ENCODE peak calls at places on chromosomes 12 and 14, in five cellular contexts. Q is K562, Y is GM12878, X is A549, O is H1. Z is an unnamed sample.

GRCh38 chr14:38238881-38239280 is 17.0 kb downstream of the CLEC14A start:
- DNase-seq in Q (no peak), Y (no peak), X (no peak), O (no peak), Z (no peak)

GRCh38 chr14:53663709-53664108 is 292.9 kb downstream of the BMP4 start:
- DNase-seq in Q (no peak), Y (no peak), X (peak; percentile 6), O (peak; percentile 25), Z (peak; percentile 76)

GRCh38 chr12:104423273-104423672 is 33.5 kb upstream of the CHST11 start:
- DNase-seq in Q (no peak), Y (no peak), X (no peak), O (no peak), Z (no peak)

GRCh38 chr12:59432057-59432456 is 163.8 kb upstream of the SLC16A7 start:
- DNase-seq in Q (no peak), Y (no peak), X (no peak), O (no peak), Z (no peak)

GRCh38 chr14:104819361-104819771 is 18.5 kb downstream of the ZBTB42 start:
- DNase-seq in Q (no peak), Y (no peak), X (no peak), O (no peak), Z (no peak)

GRCh38 chr12:131067993-131068942 is 114.6 kb downstream of the ADGRD1 start:
- DNase-seq in Q (no peak), Y (no peak), X (no peak), O (no peak), Z (no peak)

GRCh38 chr12:75660805-75661404 is 149.5 kb upstream of the KRR1 start:
- DNase-seq in Q (no peak), Y (no peak), X (no peak), O (no peak), Z (no peak)

GRCh38 chr14:50762931-50763300 is 68.0 kb downstream of the NIN start:
- DNase-seq in Q (no peak), Y (no peak), X (no peak), O (no peak), Z (no peak)

GRCh38 chr14:53265025-53265424 is 111.9 kb upstream of the DDHD1 start:
- DNase-seq in Q (no peak), Y (no peak), X (no peak), O (no peak), Z (no peak)

GRCh38 chr12:1834186-1834925 is 14.0 kb downstream of the LRTM2 start:
- DNase-seq in Q (no peak), Y (no peak), X (no peak), O (no peak), Z (no peak)

GRCh38 chr14:69064596-69064995 is 85.5 kb upstream of the ACTN1 start:
- DNase-seq in Q (no peak), Y (no peak), X (no peak), O (no peak), Z (peak; percentile 35)

GRCh38 chr14:103847954-103848719 is 762 bp upstream of the PPP1R13B start:
- DNase-seq in Q (peak; percentile 67), Y (no peak), X (no peak), O (no peak), Z (peak; percentile 40)

GRCh38 chr12:110733089-110733715 is 9.5 kb downstream of the PPP1CC start:
- DNase-seq in Q (no peak), Y (no peak), X (no peak), O (no peak), Z (no peak)

GRCh38 chr12:107759410-107759809 is 1.5 kb downstream of the PRDM4 start:
- DNase-seq in Q (peak; percentile 47), Y (no peak), X (peak; percentile 62), O (no peak), Z (peak; percentile 23)

GRCh38 chr14:90193925-90194324 is 62.4 kb upstream of the PSMC1 start:
- DNase-seq in Q (peak; percentile 20), Y (no peak), X (no peak), O (no peak), Z (peak; percentile 4)

GRCh38 chr12:69348162-69348938 is at the start of gene LYZ:
- DNase-seq in Q (no peak), Y (no peak), X (no peak), O (no peak), Z (peak; percentile 94)

GRCh38 chr12:49881400-49882247 is 22.1 kb downstream of the FAIM2 start:
- DNase-seq in Q (no peak), Y (no peak), X (no peak), O (no peak), Z (no peak)
- TF ChIP-seq HDAC2 in Q (no peak), Y (no peak), X (no peak), O (no peak), Z (no peak)

GRCh38 chr12:49907352-49907751 is 3.7 kb upstream of the FAIM2 start:
- DNase-seq in Q (no peak), Y (no peak), X (no peak), O (no peak), Z (no peak)

GRCh38 chr12:49909328-49909727 is 5.6 kb upstream of the FAIM2 start:
- DNase-seq in Q (no peak), Y (no peak), X (no peak), O (no peak), Z (no peak)

GRCh38 chr12:49911213-49911605 is 7.5 kb upstream of the FAIM2 start:
- DNase-seq in Q (no peak), Y (no peak), X (no peak), O (no peak), Z (no peak)

GRCh38 chr12:49910331-49911212 is 6.9 kb upstream of the FAIM2 start:
- DNase-seq in Q (no peak), Y (no peak), X (no peak), O (no peak), Z (no peak)

GRCh38 chr12:49909826-49910225 is 6.1 kb upstream of the FAIM2 start:
- DNase-seq in Q (peak; percentile 60), Y (no peak), X (no peak), O (peak; percentile 23), Z (peak; percentile 35)
- TF ChIP-seq HDAC2 in Q (no peak), Y (no peak), X (no peak), O (no peak), Z (no peak)

DNA sequence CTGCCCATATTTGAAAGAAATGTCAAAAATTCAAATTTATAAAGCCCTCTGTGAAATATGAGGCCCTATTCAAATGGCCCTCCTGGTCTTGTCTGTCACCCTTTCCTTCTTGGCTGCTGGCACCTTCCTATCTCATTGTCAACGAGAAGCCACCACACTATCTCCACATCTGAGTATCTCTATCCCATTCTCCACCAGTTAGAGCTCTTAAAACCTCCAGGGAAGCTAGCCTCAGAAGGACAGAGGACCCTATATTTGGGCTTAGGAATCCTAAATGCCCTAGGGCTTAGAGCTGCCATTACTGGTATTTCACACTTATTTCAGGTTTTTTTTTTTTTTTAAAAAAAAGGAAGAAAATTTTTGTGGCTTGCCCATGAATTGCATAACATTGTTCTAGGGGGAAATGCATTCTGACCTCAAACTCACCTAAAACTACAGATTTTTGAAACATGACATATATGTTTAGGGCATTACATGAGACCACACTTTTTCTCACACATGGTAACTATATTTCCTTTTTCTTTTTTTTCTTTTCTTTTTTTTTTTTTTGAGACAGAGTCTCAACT is 25.0 kb downstream of the SLC25A21 start:
- DNase-seq in Q (no peak), Y (no peak), X (no peak), O (no peak), Z (no peak)
- TF ChIP-seq HDAC2 in Q (no peak), Y (no peak), X (no peak), O (no peak), Z (no peak)

DNA sequence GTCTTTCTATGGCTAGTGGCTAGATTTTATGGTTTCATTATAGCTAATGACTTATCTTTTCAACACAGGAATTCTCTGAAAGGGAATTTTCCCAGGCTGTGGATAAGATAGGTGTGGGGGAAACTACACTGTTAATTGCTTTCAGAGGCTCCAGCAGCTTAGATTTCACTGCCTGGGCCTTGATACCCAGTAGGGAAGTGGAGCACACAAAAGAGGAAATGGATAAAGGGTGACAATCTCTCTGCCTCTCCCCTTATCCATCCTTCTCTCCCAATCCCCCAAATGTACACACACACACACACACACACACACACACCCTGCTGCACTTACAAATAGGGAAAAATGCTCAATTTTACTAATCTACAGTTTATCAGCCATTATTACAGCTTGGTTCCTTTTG is 19.1 kb downstream of the SIX4 start:
- DNase-seq in Q (no peak), Y (no peak), X (no peak), O (no peak), Z (no peak)
- TF ChIP-seq HDAC2 in Q (no peak), Y (no peak), X (no peak), O (no peak), Z (no peak)

GRCh38 chr12:67813509-67813908 is 165.0 kb downstream of the DYRK2 start:
- DNase-seq in Q (no peak), Y (no peak), X (no peak), O (no peak), Z (no peak)

GRCh38 chr12:67816269-67816668 is 167.7 kb downstream of the DYRK2 start:
- DNase-seq in Q (no peak), Y (no peak), X (no peak), O (no peak), Z (no peak)

GRCh38 chr12:67810166-67810565 is 161.6 kb downstream of the DYRK2 start:
- DNase-seq in Q (no peak), Y (no peak), X (no peak), O (no peak), Z (no peak)

GRCh38 chr12:67807808-67808207 is 159.3 kb downstream of the DYRK2 start:
- DNase-seq in Q (no peak), Y (no peak), X (no peak), O (no peak), Z (no peak)

DNA sequence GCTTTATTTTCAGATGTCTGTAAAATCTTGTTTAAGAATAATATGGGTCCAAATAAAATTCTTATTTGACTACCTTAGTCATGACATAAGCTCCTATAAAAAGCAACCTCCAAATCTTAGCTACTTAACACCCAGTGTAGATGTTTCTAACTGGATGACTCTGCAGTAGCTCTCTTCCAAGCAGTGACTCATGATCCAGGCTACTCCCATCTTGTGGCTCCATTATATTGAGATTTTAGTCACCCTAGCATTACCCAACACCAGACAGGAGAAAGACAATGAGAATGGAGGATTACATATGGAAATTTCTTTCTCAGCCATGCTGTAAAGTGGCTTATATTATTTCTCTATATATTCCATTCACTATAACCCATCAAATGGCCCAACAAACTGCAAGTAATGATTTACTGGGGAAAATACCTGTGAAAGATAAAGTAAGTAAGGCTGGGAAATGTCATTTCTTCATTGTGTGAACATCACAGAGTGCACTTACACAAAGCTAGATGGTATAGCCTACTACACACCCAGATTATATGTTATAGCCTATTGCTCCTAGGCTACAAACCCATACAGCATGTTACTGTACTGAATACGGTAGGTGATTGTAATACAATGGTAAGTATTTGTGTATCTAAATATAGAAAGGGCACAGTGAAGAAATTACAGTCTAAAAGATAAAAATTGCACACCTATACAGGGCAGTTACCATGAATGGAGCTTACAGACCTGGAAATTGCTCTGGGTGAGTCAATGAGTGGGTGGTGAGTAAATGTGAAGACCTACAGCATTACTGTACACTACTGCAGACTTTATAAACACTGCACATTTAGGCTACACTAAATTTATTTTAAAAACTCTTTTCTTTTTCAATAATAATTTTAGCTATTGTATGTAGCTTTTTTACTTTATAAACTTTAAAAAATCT is 163.2 kb downstream of the DYRK2 start:
- DNase-seq in Q (no peak), Y (no peak), X (no peak), O (no peak), Z (no peak)
- TF ChIP-seq HDAC2 in Q (no peak), Y (no peak), X (no peak), O (no peak), Z (no peak)

GRCh38 chr12:53811606-53812005 is 59.8 kb upstream of the CISTR start:
- DNase-seq in Q (no peak), Y (no peak), X (no peak), O (no peak), Z (no peak)
- TF ChIP-seq HDAC2 in Q (no peak), Y (no peak), X (no peak), O (no peak), Z (no peak)